ENCODE peak calls at places on chromosomes 16 and 17, in six cellular contexts. One of them, this sample, is unnamed.

GRCh38 chr16:51665599-51665998 is 514.5 kb upstream of the SALL1 start:
- DNase-seq in IMR-90: no peak
- DNase-seq in A549: no peak
- DNase-seq in K562: no peak
- DNase-seq in H1: no peak
- DNase-seq in SK-N-SH: no peak
- DNase-seq in this sample: no peak

GRCh38 chr17:77963441-77963840 is 4.9 kb downstream of the TNRC6C start:
- DNase-seq in IMR-90: peak
- DNase-seq in A549: no peak
- DNase-seq in K562: peak
- DNase-seq in H1: no peak
- DNase-seq in SK-N-SH: peak
- DNase-seq in this sample: no peak

GRCh38 chr17:46792071-46792470 is 26.4 kb downstream of the WNT3 start:
- DNase-seq in IMR-90: no peak
- DNase-seq in A549: no peak
- DNase-seq in K562: no peak
- DNase-seq in H1: no peak
- DNase-seq in SK-N-SH: no peak
- DNase-seq in this sample: no peak

GRCh38 chr17:72448019-72448418 is 327.2 kb downstream of the SOX9 start:
- DNase-seq in IMR-90: no peak
- DNase-seq in A549: peak
- DNase-seq in K562: no peak
- DNase-seq in H1: no peak
- DNase-seq in SK-N-SH: no peak
- DNase-seq in this sample: no peak

GRCh38 chr16:67561824-67562525 is 351 bp upstream of the CTCF start:
- DNase-seq in IMR-90: peak
- DNase-seq in A549: peak
- DNase-seq in K562: peak
- DNase-seq in H1: peak
- DNase-seq in SK-N-SH: peak
- DNase-seq in this sample: peak

GRCh38 chr16:16045311-16045710 is 95.9 kb downstream of the ABCC1 start:
- DNase-seq in IMR-90: no peak
- DNase-seq in A549: no peak
- DNase-seq in K562: no peak
- DNase-seq in H1: no peak
- DNase-seq in SK-N-SH: no peak
- DNase-seq in this sample: no peak

GRCh38 chr17:45043268-45043681 is 8.2 kb downstream of the DCAKD start:
- DNase-seq in IMR-90: no peak
- DNase-seq in A549: no peak
- DNase-seq in K562: no peak
- DNase-seq in H1: no peak
- DNase-seq in SK-N-SH: peak
- DNase-seq in this sample: no peak

GRCh38 chr16:15049581-15050180 is 6.2 kb downstream of the NTAN1 start:
- DNase-seq in IMR-90: no peak
- DNase-seq in A549: no peak
- DNase-seq in K562: no peak
- DNase-seq in H1: no peak
- DNase-seq in SK-N-SH: no peak
- DNase-seq in this sample: no peak

GRCh38 chr17:19880393-19880792 is 12.7 kb upstream of the ULK2 start:
- DNase-seq in IMR-90: no peak
- DNase-seq in A549: no peak
- DNase-seq in K562: no peak
- DNase-seq in H1: no peak
- DNase-seq in SK-N-SH: no peak
- DNase-seq in this sample: no peak

GRCh38 chr17:66947311-66947710 is 17.2 kb upstream of the CACNG4 start:
- DNase-seq in IMR-90: no peak
- DNase-seq in A549: no peak
- DNase-seq in K562: no peak
- DNase-seq in H1: no peak
- DNase-seq in SK-N-SH: no peak
- DNase-seq in this sample: no peak

GRCh38 chr16:78137782-78138616 is 38.5 kb downstream of the WWOX start:
- DNase-seq in IMR-90: no peak
- DNase-seq in A549: no peak
- DNase-seq in K562: no peak
- DNase-seq in H1: no peak
- DNase-seq in SK-N-SH: no peak
- DNase-seq in this sample: no peak

GRCh38 chr17:28240688-28241340 is 78.2 kb upstream of the TMEM97 start:
- DNase-seq in IMR-90: no peak
- DNase-seq in A549: no peak
- DNase-seq in K562: no peak
- DNase-seq in H1: no peak
- DNase-seq in SK-N-SH: no peak
- DNase-seq in this sample: no peak

GRCh38 chr17:74271281-74271680 is 2.8 kb upstream of the DNAI2 start:
- DNase-seq in IMR-90: no peak
- DNase-seq in A549: no peak
- DNase-seq in K562: no peak
- DNase-seq in H1: no peak
- DNase-seq in SK-N-SH: no peak
- DNase-seq in this sample: no peak

GRCh38 chr16:73172621-73173312 is 124.8 kb upstream of the ZFHX3 start:
- DNase-seq in IMR-90: peak
- DNase-seq in A549: no peak
- DNase-seq in K562: peak
- DNase-seq in H1: peak
- DNase-seq in SK-N-SH: peak
- DNase-seq in this sample: no peak

GRCh38 chr16:88781140-88782077 is 3.6 kb downstream of the PIEZO1 start:
- DNase-seq in IMR-90: no peak
- DNase-seq in A549: no peak
- DNase-seq in K562: peak
- DNase-seq in H1: no peak
- DNase-seq in SK-N-SH: no peak
- DNase-seq in this sample: no peak

GRCh38 chr17:58318065-58318481 is 10.5 kb downstream of the TSPOAP1 start:
- DNase-seq in IMR-90: no peak
- DNase-seq in A549: no peak
- DNase-seq in K562: no peak
- DNase-seq in H1: no peak
- DNase-seq in SK-N-SH: no peak
- DNase-seq in this sample: no peak

GRCh38 chr16:1548234-1548633 is 14.8 kb downstream of the TMEM204 start:
- DNase-seq in IMR-90: no peak
- DNase-seq in A549: no peak
- DNase-seq in K562: no peak
- DNase-seq in H1: no peak
- DNase-seq in SK-N-SH: no peak
- DNase-seq in this sample: no peak

GRCh38 chr17:16428098-16428882 is 12.9 kb downstream of the TRPV2 start:
- DNase-seq in IMR-90: peak
- DNase-seq in A549: peak
- DNase-seq in K562: peak
- DNase-seq in H1: peak
- DNase-seq in SK-N-SH: peak
- DNase-seq in this sample: no peak

GRCh38 chr16:47018223-47018891 is 44.9 kb upstream of the DNAJA2 start:
- DNase-seq in IMR-90: peak
- DNase-seq in A549: peak
- DNase-seq in K562: peak
- DNase-seq in H1: no peak
- DNase-seq in SK-N-SH: peak
- DNase-seq in this sample: peak

GRCh38 chr16:68069511-68070248 is 15.5 kb upstream of the NFATC3 start:
- DNase-seq in IMR-90: no peak
- DNase-seq in A549: no peak
- DNase-seq in K562: no peak
- DNase-seq in H1: peak
- DNase-seq in SK-N-SH: no peak
- DNase-seq in this sample: no peak

GRCh38 chr17:31486351-31487062 is 95.0 kb downstream of the RAB11FIP4 start:
- DNase-seq in IMR-90: no peak
- DNase-seq in A549: no peak
- DNase-seq in K562: no peak
- DNase-seq in H1: no peak
- DNase-seq in SK-N-SH: no peak
- DNase-seq in this sample: no peak

DNA sequence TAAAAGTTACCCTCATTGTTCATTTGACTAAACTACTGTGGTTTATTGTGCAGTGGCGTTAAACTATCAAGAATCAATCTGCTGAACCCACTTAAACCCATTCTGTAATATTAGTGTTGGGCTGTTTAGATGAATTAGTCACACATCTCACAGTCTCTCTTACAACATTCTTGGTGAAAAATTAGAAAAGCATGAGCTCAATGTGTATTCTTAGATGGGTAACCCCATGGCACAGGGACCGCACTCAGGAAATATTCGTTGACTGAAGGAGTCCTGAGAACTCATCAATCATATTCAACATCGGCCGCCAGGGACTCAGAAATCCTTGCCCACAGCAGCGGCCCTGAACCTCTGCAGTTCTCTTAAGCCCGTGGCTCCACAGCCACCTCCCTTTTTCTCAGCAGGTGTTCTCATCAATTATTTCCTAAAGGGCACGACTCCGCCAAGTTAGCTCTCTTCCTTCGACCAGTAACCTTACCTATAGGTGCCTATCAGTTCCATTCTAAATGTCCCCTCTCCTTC is 155.6 kb downstream of the STX8 start:
- DNase-seq in IMR-90: peak
- DNase-seq in A549: no peak
- DNase-seq in K562: no peak
- DNase-seq in H1: no peak
- DNase-seq in SK-N-SH: no peak
- DNase-seq in this sample: no peak
- TF ChIP-seq RFX5 in IMR-90: no peak
- TF ChIP-seq RFX5 in A549: no peak
- TF ChIP-seq RFX5 in K562: no peak
- TF ChIP-seq RFX5 in H1: no peak
- TF ChIP-seq RFX5 in SK-N-SH: no peak
- TF ChIP-seq RFX5 in this sample: no peak

GRCh38 chr17:153851-154250 is 16.5 kb downstream of the SCGB1C2 start:
- DNase-seq in IMR-90: no peak
- DNase-seq in A549: no peak
- DNase-seq in K562: no peak
- DNase-seq in H1: no peak
- DNase-seq in SK-N-SH: no peak
- DNase-seq in this sample: no peak
- TF ChIP-seq RFX5 in IMR-90: no peak
- TF ChIP-seq RFX5 in A549: no peak
- TF ChIP-seq RFX5 in K562: no peak
- TF ChIP-seq RFX5 in H1: no peak
- TF ChIP-seq RFX5 in SK-N-SH: no peak
- TF ChIP-seq RFX5 in this sample: no peak

GRCh38 chr17:819251-819650 is 37.1 kb downstream of the MRM3 start:
- DNase-seq in IMR-90: no peak
- DNase-seq in A549: no peak
- DNase-seq in K562: no peak
- DNase-seq in H1: no peak
- DNase-seq in SK-N-SH: no peak
- DNase-seq in this sample: no peak
- TF ChIP-seq RFX5 in IMR-90: no peak
- TF ChIP-seq RFX5 in A549: no peak
- TF ChIP-seq RFX5 in K562: no peak
- TF ChIP-seq RFX5 in H1: no peak
- TF ChIP-seq RFX5 in SK-N-SH: no peak
- TF ChIP-seq RFX5 in this sample: no peak

GRCh38 chr16:5003828-5004227 is 29.9 kb downstream of the NAGPA start:
- DNase-seq in IMR-90: no peak
- DNase-seq in A549: no peak
- DNase-seq in K562: no peak
- DNase-seq in H1: no peak
- DNase-seq in SK-N-SH: no peak
- DNase-seq in this sample: no peak
- TF ChIP-seq RFX5 in IMR-90: no peak
- TF ChIP-seq RFX5 in A549: no peak
- TF ChIP-seq RFX5 in K562: no peak
- TF ChIP-seq RFX5 in H1: no peak
- TF ChIP-seq RFX5 in SK-N-SH: no peak
- TF ChIP-seq RFX5 in this sample: no peak

DNA sequence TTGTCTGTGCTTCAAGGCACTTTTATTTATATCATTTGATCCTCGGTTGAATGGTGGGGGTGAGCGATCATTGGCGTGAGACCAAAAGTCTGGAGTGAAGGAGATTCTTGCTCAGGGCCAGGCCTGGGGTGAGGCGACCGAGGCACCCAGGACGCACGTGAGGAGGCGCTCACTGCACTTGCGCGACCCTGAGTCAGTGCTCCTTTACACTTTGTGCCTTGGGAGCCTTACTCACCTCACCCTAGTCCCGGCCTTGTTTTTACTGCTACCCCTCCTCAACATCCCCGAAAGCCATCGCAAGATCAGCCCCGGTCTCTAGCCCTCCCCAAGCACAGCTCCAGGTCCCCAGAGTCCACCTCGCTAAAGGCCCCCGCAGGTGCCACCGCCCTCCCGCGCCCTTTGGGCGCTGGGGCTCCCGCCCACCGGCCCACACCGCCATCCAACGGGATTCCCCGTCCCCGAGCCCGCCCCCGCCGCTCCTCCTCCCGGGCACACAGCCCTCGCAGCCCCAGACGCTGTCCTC is 496 bp downstream of the EZH1 start:
- DNase-seq in IMR-90: peak
- DNase-seq in A549: peak
- DNase-seq in K562: no peak
- DNase-seq in H1: no peak
- DNase-seq in SK-N-SH: no peak
- DNase-seq in this sample: peak
- TF ChIP-seq RFX5 in IMR-90: no peak
- TF ChIP-seq RFX5 in A549: no peak
- TF ChIP-seq RFX5 in K562: no peak
- TF ChIP-seq RFX5 in H1: no peak
- TF ChIP-seq RFX5 in SK-N-SH: no peak
- TF ChIP-seq RFX5 in this sample: no peak

DNA sequence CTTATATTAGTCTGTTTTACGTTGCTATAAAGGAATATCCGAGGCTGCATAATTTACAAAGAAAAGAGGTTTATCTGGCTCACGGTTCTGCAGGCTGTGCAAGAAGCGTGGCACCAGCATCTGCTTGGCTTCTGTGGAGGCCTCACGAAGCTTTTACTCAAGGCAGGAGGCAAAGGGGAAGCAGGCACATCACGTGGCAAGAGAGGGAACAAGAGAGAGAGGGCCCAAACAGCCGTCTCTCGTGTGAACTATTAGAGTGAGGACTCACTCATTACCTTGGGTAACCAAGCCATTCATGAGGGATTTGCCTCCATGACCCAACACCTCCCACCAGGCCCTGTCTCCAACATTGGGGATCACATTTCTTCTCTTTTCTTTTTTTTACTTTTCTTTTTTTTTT is 7.5 kb upstream of the ALKBH5 start:
- DNase-seq in IMR-90: no peak
- DNase-seq in A549: no peak
- DNase-seq in K562: no peak
- DNase-seq in H1: no peak
- DNase-seq in SK-N-SH: no peak
- DNase-seq in this sample: no peak
- TF ChIP-seq RFX5 in IMR-90: no peak
- TF ChIP-seq RFX5 in A549: no peak
- TF ChIP-seq RFX5 in K562: no peak
- TF ChIP-seq RFX5 in H1: no peak
- TF ChIP-seq RFX5 in SK-N-SH: no peak
- TF ChIP-seq RFX5 in this sample: no peak

GRCh38 chr16:11877374-11877773 is 26.0 kb upstream of the RSL1D1 start:
- DNase-seq in IMR-90: peak
- DNase-seq in A549: no peak
- DNase-seq in K562: no peak
- DNase-seq in H1: no peak
- DNase-seq in SK-N-SH: no peak
- DNase-seq in this sample: no peak
- TF ChIP-seq RFX5 in IMR-90: no peak
- TF ChIP-seq RFX5 in A549: no peak
- TF ChIP-seq RFX5 in K562: no peak
- TF ChIP-seq RFX5 in H1: no peak
- TF ChIP-seq RFX5 in SK-N-SH: no peak
- TF ChIP-seq RFX5 in this sample: no peak